ENCODE peak calls at places on chromosomes 12 and 14, in six cellular contexts. K is fibroblast of the aortic adventitia, C is fibroblast of mammary gland, H is memory B cell, B is neuronal stem cell, R is EH. J is an unnamed sample.

GRCh38 chr12:6662906-6663742 is at the start of gene ING4:
- DNase-seq in C (peak), B (peak), K (peak), H (peak), R (peak), J (peak)

GRCh38 chr12:45914090-45914489 is 76.3 kb downstream of the SCAF11 start:
- DNase-seq in C (peak), H (no peak), K (peak), R (peak), B (no peak), J (peak)

GRCh38 chr12:51364026-51364425 is 17.5 kb upstream of the CELA1 start:
- DNase-seq in B (no peak), R (no peak), C (no peak), H (no peak), K (no peak), J (no peak)

GRCh38 chr14:53399057-53399456 is 245.9 kb upstream of the DDHD1 start:
- DNase-seq in C (peak), K (peak), R (peak), B (peak), H (no peak), J (peak)

GRCh38 chr14:91127411-91127810 is 13.5 kb downstream of the DGLUCY start:
- DNase-seq in H (no peak), C (no peak), K (no peak), R (peak), B (no peak), J (no peak)

GRCh38 chr12:95107362-95107761 is 33.9 kb upstream of the NR2C1 start:
- DNase-seq in H (no peak), C (no peak), B (no peak), R (no peak), K (no peak), J (no peak)

GRCh38 chr14:87005336-87005735 is 987.6 kb downstream of the GALC start:
- DNase-seq in B (no peak), H (no peak), R (peak), K (peak), C (peak), J (no peak)

GRCh38 chr12:89098390-89099102 is 253.8 kb downstream of the DUSP6 start:
- DNase-seq in C (no peak), H (no peak), K (no peak), B (no peak), R (no peak), J (no peak)

J was measured in HCEC 1CT.